ENCODE peak calls at places on chromosomes 11 and 22, in four cellular contexts. O is BJ, Y is A549, T is astrocyte. M is an unnamed sample.

GRCh38 chr11:3123761-3124733 is 41.1 kb downstream of the OSBPL5 start:
- DNase-seq in O (peak; percentile 79), Y (peak; percentile 70), T (peak; percentile 93), M (no peak)

GRCh38 chr11:4804280-4804679 is at the start of gene OR52R1:
- DNase-seq in Y (no peak), O (no peak), T (no peak), M (no peak)

GRCh38 chr11:77724639-77725038 is 87.0 kb upstream of the CLNS1A start:
- DNase-seq in Y (no peak), O (no peak), T (no peak), M (no peak)

GRCh38 chr22:49152146-49152929 is 675.3 kb downstream of the BRD1 start:
- DNase-seq in Y (no peak), O (no peak), T (no peak), M (no peak)

GRCh38 chr11:58524232-58525036 is 16.5 kb upstream of the OR5B21 start:
- DNase-seq in O (peak; percentile 53), Y (peak; percentile 85), T (peak; percentile 67), M (peak; percentile 22)

GRCh38 chr11:95154514-95154913 is 64.9 kb downstream of the ENDOD1 start:
- DNase-seq in Y (peak; percentile 62), O (no peak), T (no peak), M (no peak)

GRCh38 chr11:100776212-100776896 is 89.3 kb downstream of the ARHGAP42 start:
- DNase-seq in O (peak; percentile 17), Y (peak; percentile 96), T (peak; percentile 80), M (no peak)

GRCh38 chr11:27281276-27281675 is 81.7 kb downstream of the CCDC34 start:
- DNase-seq in T (peak; percentile 50), Y (no peak), O (no peak), M (no peak)

GRCh38 chr11:111018571-111018970 is 227.0 kb upstream of the POU2AF2 start:
- DNase-seq in O (no peak), Y (no peak), T (no peak), M (no peak)

DNA sequence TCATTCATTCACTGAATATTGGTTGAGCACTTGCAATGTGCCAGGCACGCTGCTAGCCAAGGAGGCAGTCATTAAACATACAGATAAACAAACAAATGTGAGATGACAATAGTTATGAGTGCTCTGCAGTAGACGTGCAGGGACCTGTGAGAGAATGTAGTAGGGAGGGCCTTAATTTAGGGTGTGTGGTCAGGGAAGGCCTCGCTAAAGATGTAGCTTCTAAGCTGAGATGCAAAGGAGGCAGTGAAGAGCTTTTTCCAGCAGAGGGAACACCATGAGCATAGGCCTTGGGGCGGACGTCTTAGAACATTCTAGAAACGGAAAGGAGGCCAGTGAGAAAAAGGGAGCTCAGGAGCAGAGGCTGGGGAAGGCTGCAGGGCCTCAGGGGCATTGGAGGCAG is 789 bp upstream of the NCF4 start:
- DNase-seq in Y (no peak), O (no peak), T (no peak), M (no peak)
- TF ChIP-seq CTCF in Y (no peak), O (no peak), T (no peak), M (no peak)

GRCh38 chr11:61958590-61958989 is 8.4 kb downstream of the BEST1 start:
- DNase-seq in O (no peak), Y (no peak), T (no peak), M (no peak)

GRCh38 chr11:61959678-61960077 is 7.8 kb downstream of the FTH1 start:
- DNase-seq in O (no peak), T (no peak), Y (no peak), M (no peak)

GRCh38 chr11:61960532-61960931 is 6.9 kb downstream of the FTH1 start:
- DNase-seq in Y (no peak), O (no peak), T (no peak), M (no peak)

GRCh38 chr11:61957028-61957770 is 7.0 kb downstream of the BEST1 start:
- DNase-seq in T (no peak), O (no peak), Y (no peak), M (no peak)

GRCh38 chr11:61959026-61959608 is 8.3 kb downstream of the FTH1 start:
- DNase-seq in O (no peak), T (no peak), Y (no peak), M (no peak)
- TF ChIP-seq CTCF in O (no peak), T (no peak), Y (no peak), M (no peak)

DNA sequence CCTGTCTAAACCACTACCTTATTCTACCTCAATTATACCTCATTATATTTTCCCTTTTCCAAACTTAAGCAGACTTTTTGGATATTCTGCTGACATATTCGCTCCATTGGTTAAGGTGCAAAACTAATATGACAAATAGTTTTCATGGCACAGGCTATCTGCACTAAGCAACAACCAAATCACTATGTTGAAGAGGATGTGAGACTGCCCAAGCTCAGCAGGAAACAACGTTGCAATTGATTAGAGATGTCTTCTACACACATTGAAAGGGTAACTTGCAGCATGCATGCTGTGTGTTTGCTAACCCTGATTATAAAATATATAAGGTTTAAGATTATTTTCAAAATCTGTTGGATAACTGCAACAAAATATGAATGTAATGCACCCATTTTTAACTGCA is 61.6 kb downstream of the STK33 start:
- DNase-seq in T (no peak), O (no peak), Y (no peak), M (no peak)
- TF ChIP-seq CTCF in T (no peak), O (no peak), Y (no peak), M (no peak)

GRCh38 chr11:31871310-31872073 is 60.4 kb upstream of the PAX6 start:
- DNase-seq in Y (no peak), O (no peak), T (no peak), M (no peak)
- TF ChIP-seq CTCF in Y (no peak), O (no peak), T (no peak), M (no peak)